ENCODE peak calls at places on chromosomes 16 and 17, in five cellular contexts. One of them, this sample, is unnamed.

GRCh38 chr17:45914036-45914717 is 19.8 kb downstream of the MAPT start:
- DNase-seq in AG09309: no peak
- DNase-seq in neural crest cell: no peak
- DNase-seq in stomach: no peak
- DNase-seq in MM.1S: no peak
- DNase-seq in this sample: no peak

GRCh38 chr16:88010343-88010970 is 59.2 kb downstream of the BANP start:
- DNase-seq in AG09309: no peak
- DNase-seq in neural crest cell: no peak
- DNase-seq in stomach: peak; percentile 16
- DNase-seq in MM.1S: no peak
- DNase-seq in this sample: no peak

GRCh38 chr17:45311762-45312476 is 4.9 kb downstream of the MAP3K14 start:
- DNase-seq in AG09309: no peak
- DNase-seq in neural crest cell: no peak
- DNase-seq in stomach: peak; percentile 82
- DNase-seq in MM.1S: peak; percentile 95
- DNase-seq in this sample: peak; percentile 77

GRCh38 chr16:80968386-80969113 is 38.1 kb downstream of the CMC2 start:
- DNase-seq in AG09309: no peak
- DNase-seq in neural crest cell: no peak
- DNase-seq in stomach: no peak
- DNase-seq in MM.1S: no peak
- DNase-seq in this sample: no peak

GRCh38 chr17:59423137-59423703 is 91.8 kb downstream of the YPEL2 start:
- DNase-seq in AG09309: no peak
- DNase-seq in neural crest cell: no peak
- DNase-seq in stomach: no peak
- DNase-seq in MM.1S: no peak
- DNase-seq in this sample: no peak

GRCh38 chr17:69597898-69598692 is 183.6 kb downstream of the MAP2K6 start:
- DNase-seq in AG09309: no peak
- DNase-seq in neural crest cell: no peak
- DNase-seq in stomach: no peak
- DNase-seq in MM.1S: no peak
- DNase-seq in this sample: no peak

GRCh38 chr16:57381791-57382534 is 9.7 kb downstream of the CX3CL1 start:
- DNase-seq in AG09309: no peak
- DNase-seq in neural crest cell: no peak
- DNase-seq in stomach: no peak
- DNase-seq in MM.1S: no peak
- DNase-seq in this sample: no peak

GRCh38 chr16:29744541-29745101 is 1.2 kb downstream of the C16orf54 start:
- DNase-seq in AG09309: no peak
- DNase-seq in neural crest cell: no peak
- DNase-seq in stomach: no peak
- DNase-seq in MM.1S: no peak
- DNase-seq in this sample: peak; percentile 24

GRCh38 chr16:31440511-31441184 is 1.9 kb downstream of the ZNF843 start:
- DNase-seq in AG09309: no peak
- DNase-seq in neural crest cell: no peak
- DNase-seq in stomach: no peak
- DNase-seq in MM.1S: no peak
- DNase-seq in this sample: no peak

GRCh38 chr16:58027341-58028167 is 2.0 kb downstream of the MMP15 start:
- DNase-seq in AG09309: no peak
- DNase-seq in neural crest cell: no peak
- DNase-seq in stomach: peak; percentile 71
- DNase-seq in MM.1S: no peak
- DNase-seq in this sample: no peak

GRCh38 chr16:79401157-79401556 is 199.4 kb downstream of the MAF start:
- DNase-seq in AG09309: no peak
- DNase-seq in neural crest cell: no peak
- DNase-seq in stomach: no peak
- DNase-seq in MM.1S: no peak
- DNase-seq in this sample: no peak

GRCh38 chr17:36816889-36817288 is 120.4 kb upstream of the LHX1 start:
- DNase-seq in AG09309: no peak
- DNase-seq in neural crest cell: no peak
- DNase-seq in stomach: no peak
- DNase-seq in MM.1S: no peak
- DNase-seq in this sample: no peak

GRCh38 chr17:79019631-79020584 is 4.1 kb upstream of the C1QTNF1 start:
- DNase-seq in AG09309: no peak
- DNase-seq in neural crest cell: no peak
- DNase-seq in stomach: peak; percentile 71
- DNase-seq in MM.1S: peak; percentile 67
- DNase-seq in this sample: no peak

GRCh38 chr16:2511128-2511785 is 2.5 kb upstream of the ATP6V0C start:
- DNase-seq in AG09309: no peak
- DNase-seq in neural crest cell: no peak
- DNase-seq in stomach: peak; percentile 58
- DNase-seq in MM.1S: no peak
- DNase-seq in this sample: no peak

GRCh38 chr17:40548982-40549680 is 16.1 kb downstream of the CCR7 start:
- DNase-seq in AG09309: no peak
- DNase-seq in neural crest cell: no peak
- DNase-seq in stomach: peak; percentile 50
- DNase-seq in MM.1S: no peak
- DNase-seq in this sample: no peak

GRCh38 chr16:24989417-24989978 is 25.7 kb downstream of the ARHGAP17 start:
- DNase-seq in AG09309: no peak
- DNase-seq in neural crest cell: no peak
- DNase-seq in stomach: no peak
- DNase-seq in MM.1S: no peak
- DNase-seq in this sample: no peak

GRCh38 chr17:61551255-61551742 is 39.7 kb downstream of the NACA2 start:
- DNase-seq in AG09309: no peak
- DNase-seq in neural crest cell: no peak
- DNase-seq in stomach: no peak
- DNase-seq in MM.1S: peak; percentile 30
- DNase-seq in this sample: peak; percentile 38

GRCh38 chr17:82531431-82531881 is 11.9 kb downstream of the FOXK2 start:
- DNase-seq in AG09309: no peak
- DNase-seq in neural crest cell: no peak
- DNase-seq in stomach: no peak
- DNase-seq in MM.1S: no peak
- DNase-seq in this sample: no peak

GRCh38 chr17:42403150-42403549 is 14.9 kb upstream of the STAT3 start:
- DNase-seq in AG09309: no peak
- DNase-seq in neural crest cell: no peak
- DNase-seq in stomach: peak; percentile 28
- DNase-seq in MM.1S: no peak
- DNase-seq in this sample: peak; percentile 76

GRCh38 chr17:45006927-45007461 is 38.9 kb upstream of the C1QL1 start:
- DNase-seq in AG09309: no peak
- DNase-seq in neural crest cell: no peak
- DNase-seq in stomach: no peak
- DNase-seq in MM.1S: no peak
- DNase-seq in this sample: no peak

GRCh38 chr16:1884155-1884760 is 12.3 kb upstream of the MEIOB start:
- DNase-seq in AG09309: no peak
- DNase-seq in neural crest cell: no peak
- DNase-seq in stomach: no peak
- DNase-seq in MM.1S: no peak
- DNase-seq in this sample: no peak

GRCh38 chr16:57265850-57266530 is 18.5 kb downstream of the PLLP start:
- DNase-seq in AG09309: no peak
- DNase-seq in neural crest cell: no peak
- DNase-seq in stomach: peak; percentile 93
- DNase-seq in MM.1S: no peak
- DNase-seq in this sample: no peak

GRCh38 chr16:1338119-1338730 is 4.8 kb downstream of the BAIAP3 start:
- DNase-seq in AG09309: no peak
- DNase-seq in neural crest cell: peak; percentile 46
- DNase-seq in stomach: peak; percentile 78
- DNase-seq in MM.1S: no peak
- DNase-seq in this sample: no peak

GRCh38 chr17:83186226-83186625 is 106.8 kb downstream of the METRNL start:
- DNase-seq in AG09309: no peak
- DNase-seq in neural crest cell: no peak
- DNase-seq in stomach: no peak
- DNase-seq in MM.1S: no peak
- DNase-seq in this sample: no peak

GRCh38 chr16:27198451-27199234 is 4.7 kb upstream of the KDM8 start:
- DNase-seq in AG09309: no peak
- DNase-seq in neural crest cell: no peak
- DNase-seq in stomach: no peak
- DNase-seq in MM.1S: no peak
- DNase-seq in this sample: no peak

GRCh38 chr17:35486920-35487727 is 38.6 kb upstream of the SLFN13 start:
- DNase-seq in AG09309: no peak
- DNase-seq in neural crest cell: no peak
- DNase-seq in stomach: peak; percentile 52
- DNase-seq in MM.1S: peak; percentile 41
- DNase-seq in this sample: peak; percentile 88

GRCh38 chr16:2803545-2804195 is 5.4 kb downstream of the PRSS41 start:
- DNase-seq in AG09309: no peak
- DNase-seq in neural crest cell: no peak
- DNase-seq in stomach: no peak
- DNase-seq in MM.1S: no peak
- DNase-seq in this sample: no peak

GRCh38 chr17:42387663-42388380 is 420 bp downstream of the STAT3 start:
- DNase-seq in AG09309: no peak
- DNase-seq in neural crest cell: peak; percentile 36
- DNase-seq in stomach: peak; percentile 65
- DNase-seq in MM.1S: peak; percentile 18
- DNase-seq in this sample: no peak

GRCh38 chr16:87897563-87898505 is 28.5 kb upstream of the SLC7A5 start:
- DNase-seq in AG09309: no peak
- DNase-seq in neural crest cell: no peak
- DNase-seq in stomach: no peak
- DNase-seq in MM.1S: no peak
- DNase-seq in this sample: no peak

DNA sequence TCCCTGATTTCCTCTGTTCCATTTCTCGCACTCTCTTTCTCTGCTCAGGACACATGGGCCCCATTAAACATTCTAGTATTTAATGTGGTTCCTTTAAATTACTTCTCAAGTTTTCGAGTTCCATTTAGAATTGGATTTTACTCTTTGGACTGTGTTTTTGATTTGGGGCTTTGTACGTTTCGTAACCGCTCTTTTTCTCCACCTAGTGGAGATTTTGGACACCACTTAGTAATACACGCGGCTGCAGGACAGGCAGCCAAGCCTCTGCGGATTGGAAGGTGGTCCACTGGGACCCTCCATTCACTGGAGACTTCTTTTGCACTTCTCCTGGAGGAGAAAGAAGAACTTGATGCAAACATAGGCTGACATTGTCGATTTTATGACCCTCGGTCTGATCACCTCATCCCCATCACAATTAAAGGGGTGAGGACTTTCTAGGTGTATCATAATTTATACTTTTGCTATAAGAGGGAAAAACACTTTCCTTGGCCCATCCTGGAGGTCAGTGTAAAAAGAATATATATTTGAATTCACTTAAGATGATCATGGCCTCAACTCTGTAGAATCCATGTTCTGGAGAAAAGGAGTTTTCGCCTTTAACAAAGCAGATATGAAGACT is 85.8 kb downstream of the NOG start:
- DNase-seq in AG09309: no peak
- DNase-seq in neural crest cell: peak; percentile 11
- DNase-seq in stomach: no peak
- DNase-seq in MM.1S: peak; percentile 20
- DNase-seq in this sample: peak; percentile 41
- TF ChIP-seq CTCF in AG09309: peak; percentile 63
- TF ChIP-seq CTCF in neural crest cell: peak; percentile 78
- TF ChIP-seq CTCF in stomach: peak; percentile 40
- TF ChIP-seq CTCF in MM.1S: peak; percentile 44
- TF ChIP-seq CTCF in this sample: peak; percentile 53

GRCh38 chr17:66620528-66620927 is 214.4 kb upstream of the CACNG5 start:
- DNase-seq in AG09309: no peak
- DNase-seq in neural crest cell: no peak
- DNase-seq in stomach: no peak
- DNase-seq in MM.1S: no peak
- DNase-seq in this sample: no peak

GRCh38 chr17:66627985-66628384 is 206.9 kb upstream of the CACNG5 start:
- DNase-seq in AG09309: peak; percentile 10
- DNase-seq in neural crest cell: no peak
- DNase-seq in stomach: no peak
- DNase-seq in MM.1S: no peak
- DNase-seq in this sample: no peak

GRCh38 chr17:66629762-66630161 is 205.2 kb upstream of the CACNG5 start:
- DNase-seq in AG09309: no peak
- DNase-seq in neural crest cell: no peak
- DNase-seq in stomach: no peak
- DNase-seq in MM.1S: no peak
- DNase-seq in this sample: no peak

GRCh38 chr17:66630379-66630778 is 204.5 kb upstream of the CACNG5 start:
- DNase-seq in AG09309: no peak
- DNase-seq in neural crest cell: no peak
- DNase-seq in stomach: no peak
- DNase-seq in MM.1S: no peak
- DNase-seq in this sample: no peak

DNA sequence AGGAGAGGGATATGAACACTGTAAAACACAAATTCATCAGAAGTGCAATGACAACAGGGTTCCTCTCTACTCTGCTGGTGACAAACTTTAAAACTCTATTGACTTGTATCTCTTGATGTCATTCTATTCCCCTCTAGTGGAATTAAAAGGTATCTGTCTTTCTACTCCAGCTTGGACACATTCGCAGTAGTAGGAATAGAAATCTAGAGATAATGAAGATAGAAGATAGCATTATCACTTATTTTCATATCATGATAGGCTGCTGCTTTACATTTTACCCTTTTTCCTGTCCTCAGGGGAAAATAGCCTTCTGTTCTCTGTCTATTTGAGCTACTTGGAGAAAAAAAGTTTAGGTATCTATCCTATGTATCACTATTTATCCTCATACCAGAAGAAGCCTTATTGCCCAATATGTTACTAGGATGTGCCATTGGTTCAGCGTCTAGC is 209.6 kb upstream of the CACNG5 start:
- DNase-seq in AG09309: no peak
- DNase-seq in neural crest cell: no peak
- DNase-seq in stomach: no peak
- DNase-seq in MM.1S: peak; percentile 17
- DNase-seq in this sample: no peak
- TF ChIP-seq CTCF in AG09309: peak; percentile 44
- TF ChIP-seq CTCF in neural crest cell: peak; percentile 72
- TF ChIP-seq CTCF in stomach: peak; percentile 8
- TF ChIP-seq CTCF in MM.1S: peak; percentile 38
- TF ChIP-seq CTCF in this sample: no peak

DNA sequence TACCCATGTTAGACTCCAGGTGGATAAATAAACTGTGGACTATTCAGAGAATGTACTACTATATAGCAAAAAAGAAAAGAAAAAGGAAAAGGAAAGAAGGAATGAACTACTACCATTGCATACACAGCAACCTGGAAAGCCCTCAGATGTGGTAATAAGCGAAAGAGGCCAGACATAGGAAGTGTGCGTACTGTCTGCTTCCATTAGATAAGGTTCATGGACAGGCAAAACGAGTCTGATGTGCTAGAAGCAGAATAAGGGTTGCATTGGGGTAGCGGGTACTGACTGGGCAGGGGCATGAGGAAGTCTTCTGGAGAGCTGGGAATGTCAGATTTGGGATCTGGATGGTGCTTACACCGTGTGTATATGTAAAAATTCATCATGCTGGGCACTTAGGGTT is 21.8 kb downstream of the CLEC16A start:
- DNase-seq in AG09309: no peak
- DNase-seq in neural crest cell: no peak
- DNase-seq in stomach: no peak
- DNase-seq in MM.1S: no peak
- DNase-seq in this sample: no peak
- TF ChIP-seq CTCF in AG09309: no peak
- TF ChIP-seq CTCF in neural crest cell: no peak
- TF ChIP-seq CTCF in stomach: no peak
- TF ChIP-seq CTCF in MM.1S: no peak
- TF ChIP-seq CTCF in this sample: no peak

GRCh38 chr17:50944054-50944901 is 78.1 kb upstream of the TOB1 start:
- DNase-seq in AG09309: no peak
- DNase-seq in neural crest cell: peak; percentile 72
- DNase-seq in stomach: peak; percentile 97
- DNase-seq in MM.1S: peak; percentile 84
- DNase-seq in this sample: peak; percentile 71
- TF ChIP-seq CTCF in AG09309: no peak
- TF ChIP-seq CTCF in neural crest cell: peak; percentile 35
- TF ChIP-seq CTCF in stomach: no peak
- TF ChIP-seq CTCF in MM.1S: peak; percentile 22
- TF ChIP-seq CTCF in this sample: no peak